ENCODE peak calls at places on chromosome 12, in nine cellular contexts. One of them, this sample, is unnamed.

GRCh38 chr12:52835271-52836041 is 1.3 kb upstream of the KRT79 start:
- DNase-seq in fibroblast of lung: no peak
- DNase-seq in tibial nerve: no peak
- DNase-seq in PC-9: no peak
- DNase-seq in CD8-positive, alpha-beta T cell: no peak
- DNase-seq in PC-3: no peak
- DNase-seq in CD4-positive, alpha-beta T cell: no peak
- DNase-seq in adrenal gland: no peak
- DNase-seq in left ventricle myocardium inferior: no peak
- DNase-seq in this sample: no peak

GRCh38 chr12:6452908-6453630 is 1.2 kb downstream of the TAPBPL start:
- DNase-seq in CD4-positive, alpha-beta T cell: no peak
- DNase-seq in adrenal gland: peak
- DNase-seq in tibial nerve: no peak
- DNase-seq in PC-3: no peak
- DNase-seq in fibroblast of lung: no peak
- DNase-seq in PC-9: peak
- DNase-seq in CD8-positive, alpha-beta T cell: no peak
- DNase-seq in left ventricle myocardium inferior: peak
- DNase-seq in this sample: no peak

GRCh38 chr12:129069886-129070285 is 216.6 kb downstream of the GLT1D1 start:
- DNase-seq in left ventricle myocardium inferior: no peak
- DNase-seq in PC-3: no peak
- DNase-seq in CD8-positive, alpha-beta T cell: no peak
- DNase-seq in PC-9: no peak
- DNase-seq in tibial nerve: no peak
- DNase-seq in fibroblast of lung: no peak
- DNase-seq in adrenal gland: no peak
- DNase-seq in CD4-positive, alpha-beta T cell: no peak
- DNase-seq in this sample: no peak

GRCh38 chr12:57821474-57822214 is 3.1 kb upstream of the AVIL start:
- DNase-seq in left ventricle myocardium inferior: no peak
- DNase-seq in PC-3: no peak
- DNase-seq in fibroblast of lung: no peak
- DNase-seq in PC-9: no peak
- DNase-seq in CD4-positive, alpha-beta T cell: no peak
- DNase-seq in CD8-positive, alpha-beta T cell: no peak
- DNase-seq in tibial nerve: no peak
- DNase-seq in adrenal gland: no peak
- DNase-seq in this sample: no peak

GRCh38 chr12:80988986-80989385 is 51.3 kb upstream of the LIN7A start:
- DNase-seq in CD8-positive, alpha-beta T cell: no peak
- DNase-seq in adrenal gland: peak
- DNase-seq in fibroblast of lung: no peak
- DNase-seq in tibial nerve: no peak
- DNase-seq in left ventricle myocardium inferior: no peak
- DNase-seq in PC-9: no peak
- DNase-seq in PC-3: no peak
- DNase-seq in CD4-positive, alpha-beta T cell: no peak
- DNase-seq in this sample: peak

GRCh38 chr12:84874125-84874824 is 38.3 kb downstream of the SLC6A15 start:
- DNase-seq in adrenal gland: no peak
- DNase-seq in PC-3: peak
- DNase-seq in fibroblast of lung: peak
- DNase-seq in CD8-positive, alpha-beta T cell: no peak
- DNase-seq in CD4-positive, alpha-beta T cell: no peak
- DNase-seq in PC-9: no peak
- DNase-seq in tibial nerve: peak
- DNase-seq in left ventricle myocardium inferior: no peak
- DNase-seq in this sample: peak

GRCh38 chr12:46442723-46443122 is 70.2 kb upstream of the SLC38A2 start:
- DNase-seq in tibial nerve: no peak
- DNase-seq in fibroblast of lung: no peak
- DNase-seq in CD8-positive, alpha-beta T cell: no peak
- DNase-seq in adrenal gland: no peak
- DNase-seq in CD4-positive, alpha-beta T cell: no peak
- DNase-seq in PC-9: no peak
- DNase-seq in left ventricle myocardium inferior: no peak
- DNase-seq in PC-3: peak
- DNase-seq in this sample: no peak

GRCh38 chr12:18703916-18704315 is 33.9 kb downstream of the PLCZ1 start:
- DNase-seq in left ventricle myocardium inferior: no peak
- DNase-seq in adrenal gland: no peak
- DNase-seq in fibroblast of lung: no peak
- DNase-seq in CD8-positive, alpha-beta T cell: no peak
- DNase-seq in tibial nerve: no peak
- DNase-seq in PC-3: no peak
- DNase-seq in CD4-positive, alpha-beta T cell: no peak
- DNase-seq in PC-9: no peak
- DNase-seq in this sample: no peak

GRCh38 chr12:6807170-6807569 is 14.5 kb upstream of the GPR162 start:
- DNase-seq in CD8-positive, alpha-beta T cell: no peak
- DNase-seq in tibial nerve: no peak
- DNase-seq in PC-9: no peak
- DNase-seq in adrenal gland: no peak
- DNase-seq in CD4-positive, alpha-beta T cell: no peak
- DNase-seq in fibroblast of lung: no peak
- DNase-seq in PC-3: peak
- DNase-seq in left ventricle myocardium inferior: no peak
- DNase-seq in this sample: no peak

GRCh38 chr12:100346660-100347059 is 10.2 kb upstream of the SLC17A8 start:
- DNase-seq in left ventricle myocardium inferior: no peak
- DNase-seq in CD4-positive, alpha-beta T cell: no peak
- DNase-seq in CD8-positive, alpha-beta T cell: no peak
- DNase-seq in tibial nerve: no peak
- DNase-seq in PC-3: peak
- DNase-seq in fibroblast of lung: no peak
- DNase-seq in PC-9: no peak
- DNase-seq in adrenal gland: no peak
- DNase-seq in this sample: no peak

GRCh38 chr12:8057291-8057690 is 8.9 kb downstream of the C3AR1 start:
- DNase-seq in tibial nerve: no peak
- DNase-seq in left ventricle myocardium inferior: no peak
- DNase-seq in PC-9: no peak
- DNase-seq in CD4-positive, alpha-beta T cell: no peak
- DNase-seq in fibroblast of lung: no peak
- DNase-seq in PC-3: no peak
- DNase-seq in adrenal gland: no peak
- DNase-seq in CD8-positive, alpha-beta T cell: no peak
- DNase-seq in this sample: no peak

GRCh38 chr12:75784591-75784990 is 247.0 kb downstream of the PHLDA1 start:
- DNase-seq in PC-9: peak
- DNase-seq in fibroblast of lung: no peak
- DNase-seq in CD4-positive, alpha-beta T cell: no peak
- DNase-seq in left ventricle myocardium inferior: peak
- DNase-seq in CD8-positive, alpha-beta T cell: no peak
- DNase-seq in adrenal gland: peak
- DNase-seq in tibial nerve: no peak
- DNase-seq in PC-3: peak
- DNase-seq in this sample: no peak

GRCh38 chr12:121003650-121004049 is 12.6 kb downstream of the C12orf43 start:
- DNase-seq in left ventricle myocardium inferior: no peak
- DNase-seq in CD4-positive, alpha-beta T cell: no peak
- DNase-seq in PC-3: no peak
- DNase-seq in CD8-positive, alpha-beta T cell: no peak
- DNase-seq in PC-9: no peak
- DNase-seq in tibial nerve: no peak
- DNase-seq in fibroblast of lung: no peak
- DNase-seq in adrenal gland: no peak
- DNase-seq in this sample: no peak

GRCh38 chr12:111322336-111323250 is 46.3 kb downstream of the PHETA1 start:
- DNase-seq in PC-9: no peak
- DNase-seq in fibroblast of lung: no peak
- DNase-seq in adrenal gland: no peak
- DNase-seq in tibial nerve: no peak
- DNase-seq in CD4-positive, alpha-beta T cell: no peak
- DNase-seq in PC-3: no peak
- DNase-seq in left ventricle myocardium inferior: peak
- DNase-seq in CD8-positive, alpha-beta T cell: no peak
- DNase-seq in this sample: no peak

GRCh38 chr12:31224768-31225448 is 101.0 kb downstream of the SINHCAF start:
- DNase-seq in CD8-positive, alpha-beta T cell: no peak
- DNase-seq in adrenal gland: no peak
- DNase-seq in PC-9: no peak
- DNase-seq in left ventricle myocardium inferior: no peak
- DNase-seq in fibroblast of lung: no peak
- DNase-seq in PC-3: no peak
- DNase-seq in tibial nerve: no peak
- DNase-seq in CD4-positive, alpha-beta T cell: no peak
- DNase-seq in this sample: no peak

GRCh38 chr12:115297445-115297844 is 613.5 kb upstream of the TBX3 start:
- DNase-seq in PC-3: peak
- DNase-seq in tibial nerve: no peak
- DNase-seq in adrenal gland: no peak
- DNase-seq in CD8-positive, alpha-beta T cell: no peak
- DNase-seq in PC-9: no peak
- DNase-seq in fibroblast of lung: no peak
- DNase-seq in left ventricle myocardium inferior: no peak
- DNase-seq in CD4-positive, alpha-beta T cell: no peak
- DNase-seq in this sample: no peak

GRCh38 chr12:6945613-6946012 is 1.8 kb downstream of the C12orf57 start:
- DNase-seq in PC-3: no peak
- DNase-seq in CD4-positive, alpha-beta T cell: no peak
- DNase-seq in left ventricle myocardium inferior: no peak
- DNase-seq in adrenal gland: peak
- DNase-seq in PC-9: no peak
- DNase-seq in tibial nerve: no peak
- DNase-seq in fibroblast of lung: no peak
- DNase-seq in CD8-positive, alpha-beta T cell: no peak
- DNase-seq in this sample: no peak

GRCh38 chr12:124191024-124191359 is 103.9 kb upstream of the RFLNA start:
- DNase-seq in fibroblast of lung: no peak
- DNase-seq in tibial nerve: no peak
- DNase-seq in PC-3: peak
- DNase-seq in CD4-positive, alpha-beta T cell: no peak
- DNase-seq in CD8-positive, alpha-beta T cell: no peak
- DNase-seq in adrenal gland: no peak
- DNase-seq in left ventricle myocardium inferior: no peak
- DNase-seq in PC-9: no peak
- DNase-seq in this sample: no peak

GRCh38 chr12:12212769-12213168 is 54.1 kb downstream of the LRP6 start:
- DNase-seq in CD8-positive, alpha-beta T cell: no peak
- DNase-seq in PC-9: peak
- DNase-seq in left ventricle myocardium inferior: no peak
- DNase-seq in PC-3: peak
- DNase-seq in CD4-positive, alpha-beta T cell: no peak
- DNase-seq in tibial nerve: no peak
- DNase-seq in adrenal gland: no peak
- DNase-seq in fibroblast of lung: no peak
- DNase-seq in this sample: no peak

DNA sequence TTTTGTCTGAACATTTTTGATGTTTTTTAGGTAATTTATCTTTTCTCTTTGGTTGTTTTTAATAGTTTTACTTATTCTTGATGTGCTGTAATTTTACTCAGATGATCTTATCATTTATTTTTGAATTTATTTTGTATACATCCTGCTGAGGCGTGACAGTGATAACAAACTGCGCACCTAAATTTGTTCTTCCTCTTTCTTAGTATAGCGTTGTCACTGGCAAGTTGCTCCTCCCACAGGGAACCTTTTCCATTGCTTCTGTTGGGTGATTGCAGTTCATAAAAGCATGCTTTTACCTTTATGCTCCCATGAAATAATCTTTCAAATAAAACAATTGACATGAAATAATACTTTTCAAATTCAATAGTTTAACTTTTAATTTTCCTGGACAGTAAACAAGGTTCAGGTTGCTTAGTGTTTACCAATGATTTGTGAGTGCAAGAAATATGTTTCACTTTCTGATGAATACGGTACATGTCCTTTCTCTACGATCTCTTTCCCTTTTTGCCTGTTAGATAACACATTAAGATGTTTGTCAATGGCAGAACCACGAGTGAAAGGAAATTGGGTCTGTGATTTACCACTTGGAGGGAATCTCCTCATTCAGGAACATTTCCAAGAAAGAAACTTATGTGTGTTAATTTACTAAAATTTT is 223.3 kb downstream of the CCDC91 start:
- DNase-seq in adrenal gland: no peak
- DNase-seq in CD4-positive, alpha-beta T cell: no peak
- DNase-seq in fibroblast of lung: no peak
- DNase-seq in CD8-positive, alpha-beta T cell: no peak
- DNase-seq in PC-3: no peak
- DNase-seq in left ventricle myocardium inferior: no peak
- DNase-seq in tibial nerve: no peak
- DNase-seq in PC-9: no peak
- DNase-seq in this sample: no peak
- H3K27ac ChIP-seq in adrenal gland: no peak
- H3K27ac ChIP-seq in CD4-positive, alpha-beta T cell: no peak
- H3K27ac ChIP-seq in fibroblast of lung: no peak
- H3K27ac ChIP-seq in CD8-positive, alpha-beta T cell: no peak
- H3K27ac ChIP-seq in PC-3: no peak
- H3K27ac ChIP-seq in left ventricle myocardium inferior: no peak
- H3K27ac ChIP-seq in tibial nerve: no peak
- H3K27ac ChIP-seq in PC-9: no peak
- H3K27ac ChIP-seq in this sample: no peak

DNA sequence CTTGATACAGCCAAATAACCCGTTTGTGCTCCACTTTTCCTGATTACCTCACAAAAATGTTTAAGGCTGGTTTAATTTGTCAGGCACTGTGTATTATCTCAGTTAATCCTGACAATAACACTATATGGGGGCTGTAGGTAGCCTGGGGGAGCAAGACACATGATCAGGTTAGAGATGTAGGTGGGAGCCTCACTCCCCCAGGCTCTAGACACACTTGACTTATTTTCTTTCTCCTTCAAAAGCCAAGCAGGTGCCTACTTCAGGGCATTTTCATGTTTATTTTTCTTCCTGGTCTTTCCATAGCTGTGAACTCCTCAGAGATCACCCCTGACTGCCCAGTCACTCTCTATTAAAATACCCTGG is 120.0 kb upstream of the TMCC3 start:
- DNase-seq in PC-9: no peak
- DNase-seq in tibial nerve: no peak
- DNase-seq in left ventricle myocardium inferior: no peak
- DNase-seq in PC-3: no peak
- DNase-seq in adrenal gland: no peak
- DNase-seq in fibroblast of lung: no peak
- DNase-seq in CD4-positive, alpha-beta T cell: no peak
- DNase-seq in CD8-positive, alpha-beta T cell: no peak
- DNase-seq in this sample: no peak
- H3K27ac ChIP-seq in PC-9: no peak
- H3K27ac ChIP-seq in tibial nerve: no peak
- H3K27ac ChIP-seq in left ventricle myocardium inferior: no peak
- H3K27ac ChIP-seq in PC-3: no peak
- H3K27ac ChIP-seq in adrenal gland: no peak
- H3K27ac ChIP-seq in fibroblast of lung: no peak
- H3K27ac ChIP-seq in CD4-positive, alpha-beta T cell: no peak
- H3K27ac ChIP-seq in CD8-positive, alpha-beta T cell: no peak
- H3K27ac ChIP-seq in this sample: no peak

GRCh38 chr12:50297027-50297426 is 13.7 kb upstream of the LIMA1 start:
- DNase-seq in left ventricle myocardium inferior: no peak
- DNase-seq in tibial nerve: no peak
- DNase-seq in PC-9: no peak
- DNase-seq in fibroblast of lung: no peak
- DNase-seq in CD8-positive, alpha-beta T cell: no peak
- DNase-seq in PC-3: no peak
- DNase-seq in CD4-positive, alpha-beta T cell: no peak
- DNase-seq in adrenal gland: no peak
- DNase-seq in this sample: no peak
- H3K27ac ChIP-seq in left ventricle myocardium inferior: peak
- H3K27ac ChIP-seq in tibial nerve: no peak
- H3K27ac ChIP-seq in PC-9: no peak
- H3K27ac ChIP-seq in fibroblast of lung: no peak
- H3K27ac ChIP-seq in CD8-positive, alpha-beta T cell: no peak
- H3K27ac ChIP-seq in PC-3: no peak
- H3K27ac ChIP-seq in CD4-positive, alpha-beta T cell: no peak
- H3K27ac ChIP-seq in adrenal gland: no peak
- H3K27ac ChIP-seq in this sample: no peak

GRCh38 chr12:69934011-69934410 is 109.0 kb downstream of the MYRFL start:
- DNase-seq in CD8-positive, alpha-beta T cell: no peak
- DNase-seq in adrenal gland: no peak
- DNase-seq in left ventricle myocardium inferior: no peak
- DNase-seq in PC-9: no peak
- DNase-seq in CD4-positive, alpha-beta T cell: no peak
- DNase-seq in fibroblast of lung: no peak
- DNase-seq in tibial nerve: no peak
- DNase-seq in PC-3: no peak
- DNase-seq in this sample: no peak
- H3K27ac ChIP-seq in CD8-positive, alpha-beta T cell: no peak
- H3K27ac ChIP-seq in adrenal gland: no peak
- H3K27ac ChIP-seq in left ventricle myocardium inferior: no peak
- H3K27ac ChIP-seq in PC-9: no peak
- H3K27ac ChIP-seq in CD4-positive, alpha-beta T cell: no peak
- H3K27ac ChIP-seq in fibroblast of lung: no peak
- H3K27ac ChIP-seq in tibial nerve: no peak
- H3K27ac ChIP-seq in PC-3: no peak
- H3K27ac ChIP-seq in this sample: no peak

This sample was measured in brain microvascular endothelial cell.